ENCODE peak calls at places on chromosomes 7 and 10, in ten cellular contexts. G is tibial nerve, E is prostate gland, A is mammary epithelial cell, F is heart right ventricle, U is aorta, R is body of pancreas, D is AG04450, K is OCI-LY7, I is ovary. Q is an unnamed sample. For H3K9me3, the result is how much of the 10 kb centered on the place peaks cover.

GRCh38 chr10:85333594-85333993 is 1005.2 kb downstream of the CCSER2 start:
- DNase-seq in I (no peak), K (no peak), U (no peak), G (no peak), E (no peak), F (no peak), R (no peak), A (no peak), D (no peak), Q (no peak)

GRCh38 chr10:26528715-26529393 is 90.7 kb downstream of the APBB1IP start:
- DNase-seq in D (no peak), F (no peak), I (no peak), A (no peak), R (no peak), G (no peak), K (no peak), E (no peak), U (no peak), Q (no peak)

GRCh38 chr7:40077849-40078248 is 56.6 kb downstream of the MPLKIP start:
- DNase-seq in D (peak), K (no peak), E (no peak), A (no peak), U (no peak), I (no peak), G (no peak), F (no peak), R (no peak), Q (no peak)

GRCh38 chr10:24331457-24331856 is 122.5 kb downstream of the KIAA1217 start:
- DNase-seq in K (no peak), F (peak), A (peak), D (no peak), U (no peak), I (peak), R (peak), G (peak), E (peak), Q (peak)

GRCh38 chr10:125085281-125085680 is 75.1 kb downstream of the CTBP2 start:
- DNase-seq in D (no peak), U (no peak), I (no peak), R (no peak), F (no peak), E (no peak), K (no peak), A (no peak), G (no peak), Q (no peak)

GRCh38 chr10:90394306-90394705 is 463.5 kb downstream of the HTR7 start:
- DNase-seq in E (no peak), A (no peak), G (no peak), I (no peak), D (no peak), K (no peak), U (no peak), R (no peak), F (no peak), Q (no peak)

GRCh38 chr7:16739863-16740622 is 13.5 kb upstream of the TSPAN13 start:
- DNase-seq in I (peak), R (peak), E (peak), U (no peak), F (no peak), K (no peak), A (peak), D (peak), G (no peak), Q (no peak)

GRCh38 chr10:955127-955819 is 23.8 kb upstream of the LARP4B start:
- DNase-seq in G (no peak), R (no peak), E (no peak), U (no peak), I (no peak), A (no peak), D (no peak), F (no peak), K (no peak), Q (no peak)

GRCh38 chr7:14748461-14748860 is 154.1 kb downstream of the DGKB start:
- DNase-seq in G (no peak), E (no peak), F (no peak), D (peak), U (no peak), A (peak), K (no peak), R (no peak), I (no peak), Q (no peak)

GRCh38 chr7:96122746-96123145 is 199.2 kb downstream of the SLC25A13 start:
- DNase-seq in G (no peak), K (no peak), A (no peak), F (no peak), E (no peak), U (no peak), R (no peak), I (no peak), D (no peak), Q (no peak)

GRCh38 chr10:125002423-125003145 is 60.7 kb downstream of the ZRANB1 start:
- DNase-seq in F (no peak), K (no peak), U (peak), I (peak), E (no peak), A (no peak), G (no peak), D (no peak), R (peak), Q (no peak)

GRCh38 chr7:143375298-143376034 is 5.7 kb upstream of the ZYX start:
- DNase-seq in R (no peak), E (no peak), A (no peak), U (no peak), D (no peak), F (no peak), G (no peak), K (peak), I (no peak), Q (no peak)

DNA sequence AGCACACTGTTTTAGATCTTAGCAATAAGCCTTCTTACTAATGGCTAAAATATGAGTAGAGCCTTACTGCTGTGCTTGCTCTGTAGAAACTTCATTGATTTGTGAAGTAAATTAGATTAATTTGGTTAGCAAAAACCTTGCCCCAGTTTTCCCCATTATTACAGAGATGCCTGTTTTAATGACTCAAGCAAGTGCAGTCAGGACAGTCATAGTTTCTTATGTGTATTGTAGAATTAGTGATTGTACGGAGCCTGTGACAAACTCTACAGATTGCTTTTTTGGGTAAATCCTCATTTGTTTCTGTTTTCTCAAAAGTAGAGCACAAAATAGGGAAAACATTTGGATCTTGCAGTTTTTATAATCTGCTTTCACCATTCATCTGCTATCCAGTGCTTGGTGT is 7.0 kb downstream of the TAX1BP1 start:
- DNase-seq in U (no peak), I (no peak), A (peak), K (no peak), D (no peak), G (no peak), E (no peak), F (no peak), R (no peak), Q (no peak)
- H3K4me3 ChIP-seq in U (no peak), I (no peak), A (no peak), K (no peak), D (no peak), G (no peak), E (no peak), F (no peak), R (no peak), Q (no peak)

GRCh38 chr10:132786279-132786528 is 257 bp upstream of the NKX6-2 start:
- DNase-seq in E (no peak), I (no peak), G (no peak), U (no peak), D (no peak), A (no peak), F (no peak), R (no peak), K (no peak), Q (no peak)

GRCh38 chr10:132786529-132787252 is 744 bp upstream of the NKX6-2 start:
- DNase-seq in F (no peak), K (no peak), A (no peak), E (no peak), D (no peak), U (no peak), R (no peak), I (no peak), G (no peak), Q (no peak)

GRCh38 chr10:132788180-132788830 is 2.4 kb upstream of the NKX6-2 start:
- DNase-seq in A (no peak), K (no peak), F (no peak), D (no peak), E (peak), U (no peak), G (no peak), I (no peak), R (no peak), Q (no peak)

GRCh38 chr10:132788831-132789219 is 2.9 kb upstream of the NKX6-2 start:
- DNase-seq in R (no peak), D (no peak), E (no peak), I (no peak), U (no peak), A (no peak), F (no peak), K (no peak), G (no peak), Q (no peak)

DNA sequence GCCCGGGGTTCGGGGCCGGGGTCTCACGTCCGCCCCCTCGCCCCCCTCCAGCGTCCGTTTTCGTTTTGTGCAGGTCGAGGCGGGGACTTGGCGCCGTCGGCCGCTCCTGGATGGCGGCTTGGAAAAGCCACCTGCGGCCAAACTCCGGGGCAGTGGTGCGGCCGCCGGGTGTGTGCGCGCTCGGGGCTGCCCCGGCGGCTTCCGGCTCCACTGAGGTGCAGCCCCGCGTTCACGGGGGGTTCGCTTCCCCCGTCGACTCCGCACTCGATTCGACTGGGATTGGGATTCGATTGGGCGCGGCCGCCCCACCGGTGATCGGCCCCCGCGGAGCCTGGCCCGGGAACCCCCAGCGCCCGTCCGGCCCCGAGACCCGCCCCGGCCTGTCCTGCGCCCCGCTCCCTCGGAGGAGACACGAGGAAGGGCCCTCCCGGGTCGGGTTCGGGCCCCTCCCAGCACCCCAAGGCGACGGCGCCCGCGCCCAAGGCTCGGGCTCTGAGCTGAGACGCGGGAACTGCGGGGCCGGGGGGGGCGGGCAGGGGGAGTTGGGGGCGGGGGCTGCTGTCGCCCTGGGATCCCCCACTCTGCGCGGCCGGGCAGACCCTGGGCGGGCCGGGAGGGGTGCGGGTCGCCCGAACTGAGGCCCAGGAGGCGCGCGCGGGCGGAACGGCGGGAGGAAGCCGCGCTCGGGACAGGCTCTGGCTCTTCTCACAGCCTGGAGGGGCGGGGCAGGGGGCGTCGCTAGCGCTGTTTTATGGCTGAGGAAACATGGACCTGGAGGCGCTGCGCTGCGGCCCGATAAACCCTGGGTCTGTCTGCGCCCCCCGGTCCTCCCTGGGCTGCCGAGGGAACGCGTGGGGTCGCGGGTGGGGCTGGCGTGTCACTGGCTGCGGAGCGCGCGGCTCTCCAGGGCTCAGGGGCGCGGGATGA is 1.6 kb upstream of the NKX6-2 start:
- DNase-seq in A (no peak), R (no peak), E (no peak), U (no peak), G (no peak), F (no peak), I (no peak), D (no peak), K (no peak), Q (no peak)
- H3K9me3 ChIP-seq in A (under half), R (under half), E (under half), U (under half), G (under half), F (under half), I (under half), D (under half), K (under half), Q (under half)

DNA sequence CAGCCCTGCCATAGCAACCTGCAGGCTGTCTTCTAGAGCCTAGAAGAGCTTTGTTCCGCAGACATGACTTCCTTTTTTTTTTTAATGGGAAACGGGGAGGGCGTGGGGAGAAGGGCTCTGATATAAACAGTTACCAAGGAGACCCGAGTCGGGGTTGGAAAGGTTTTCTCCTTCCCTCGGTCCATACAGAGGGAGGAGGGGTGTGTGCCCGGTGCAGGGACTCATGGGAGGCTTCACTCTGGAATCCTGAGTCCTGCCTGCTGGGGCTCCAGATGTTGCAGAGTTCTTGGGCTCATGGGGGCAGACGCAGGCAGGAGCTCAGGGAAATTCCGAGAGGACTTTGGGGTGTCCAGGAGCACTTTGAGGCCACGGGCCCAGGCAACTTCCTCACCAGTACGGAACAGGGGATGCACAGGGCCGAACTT is 26.8 kb downstream of the TMEM120A start:
- DNase-seq in D (peak), I (peak), E (no peak), U (no peak), K (no peak), R (no peak), A (no peak), G (no peak), F (peak), Q (no peak)
- H3K27ac ChIP-seq in D (no peak), I (peak), E (peak), U (no peak), K (no peak), R (peak), A (no peak), G (peak), F (peak), Q (peak)

GRCh38 chr10:127012071-127012768 is 107.0 kb downstream of the DOCK1 start:
- DNase-seq in U (no peak), G (no peak), R (no peak), I (no peak), D (no peak), K (no peak), A (no peak), F (no peak), E (no peak), Q (no peak)
- H3K4me3 ChIP-seq in U (no peak), G (no peak), R (no peak), I (no peak), D (no peak), K (no peak), A (no peak), F (no peak), E (no peak), Q (no peak)

GRCh38 chr7:63968629-63969028 is 30.0 kb upstream of the ZNF722 start:
- DNase-seq in K (no peak), I (no peak), G (no peak), R (no peak), D (no peak), U (no peak), A (no peak), E (no peak), F (no peak), Q (no peak)
- H3K9me3 ChIP-seq in K (under half), I (under half), G (under half), R (under half), D (under half), U (under half), A (under half), E (under half), F (under half), Q (under half)

DNA sequence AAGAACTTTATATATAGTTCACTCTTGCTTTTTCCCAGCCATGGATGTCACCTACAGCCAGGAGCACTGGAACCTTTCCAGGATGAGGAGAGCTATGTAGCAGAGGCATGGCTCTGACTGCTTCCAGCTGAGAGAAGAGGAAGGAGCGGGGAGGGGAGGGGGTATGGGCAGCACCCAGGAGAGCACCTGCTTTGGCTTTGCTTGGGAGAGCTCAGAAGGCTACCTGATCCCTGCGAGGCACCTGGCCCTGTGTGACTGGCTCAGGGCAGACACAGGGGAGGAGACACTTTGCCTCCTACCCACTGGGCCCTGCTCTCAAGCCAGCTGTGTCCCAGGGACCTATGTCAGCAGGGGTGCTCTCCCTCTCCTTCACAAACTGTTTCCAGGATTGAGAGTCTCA is 67.1 kb downstream of the HK1 start:
- DNase-seq in F (peak), E (peak), K (peak), I (no peak), A (no peak), D (no peak), G (no peak), R (peak), U (no peak), Q (no peak)
- H3K27ac ChIP-seq in F (peak), E (no peak), K (peak), I (no peak), A (no peak), D (no peak), G (no peak), R (peak), U (no peak), Q (no peak)

GRCh38 chr10:113386005-113386404 is 166.8 kb upstream of the HABP2 start:
- DNase-seq in E (no peak), F (no peak), A (peak), K (no peak), R (peak), G (no peak), U (peak), I (no peak), D (no peak), Q (no peak)

GRCh38 chr10:113385021-113385975 is 167.6 kb upstream of the HABP2 start:
- DNase-seq in A (peak), G (peak), E (peak), K (peak), D (peak), R (peak), F (peak), I (peak), U (peak), Q (peak)

GRCh38 chr10:113382691-113383090 is 170.2 kb upstream of the HABP2 start:
- DNase-seq in U (no peak), G (no peak), I (no peak), R (no peak), D (no peak), K (no peak), F (no peak), A (no peak), E (no peak), Q (no peak)

GRCh38 chr10:113384181-113384580 is 168.7 kb upstream of the HABP2 start:
- DNase-seq in I (no peak), U (no peak), G (no peak), K (no peak), R (no peak), F (no peak), A (no peak), E (no peak), D (no peak), Q (no peak)

GRCh38 chr10:113381906-113382562 is 170.8 kb upstream of the HABP2 start:
- DNase-seq in D (no peak), K (peak), I (no peak), F (no peak), R (no peak), A (no peak), G (no peak), E (no peak), U (no peak), Q (no peak)
- H3K4me3 ChIP-seq in D (peak), K (peak), I (peak), F (peak), R (no peak), A (no peak), G (no peak), E (no peak), U (no peak), Q (no peak)

DNA sequence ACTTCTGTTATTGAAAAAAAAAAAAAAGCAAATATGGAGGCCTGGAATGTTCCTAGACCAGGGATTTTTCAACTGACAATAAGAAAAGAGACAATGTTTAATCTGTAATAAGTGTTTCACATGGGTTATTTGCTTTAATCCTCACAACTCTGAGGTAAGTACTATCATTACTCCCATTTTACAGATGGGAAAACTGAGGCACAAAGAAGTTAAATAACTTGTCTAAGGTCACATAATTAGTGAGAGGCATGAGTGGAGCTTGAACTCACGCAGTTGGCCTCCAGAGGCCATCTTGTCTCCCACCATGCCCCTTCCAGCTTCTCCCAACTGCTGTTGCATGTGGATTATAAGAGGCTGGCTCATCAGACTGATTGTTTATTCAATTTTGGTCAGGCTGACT is 36.6 kb upstream of the CREB5 start:
- DNase-seq in G (no peak), R (no peak), U (no peak), I (no peak), D (no peak), K (no peak), E (no peak), A (no peak), F (no peak), Q (no peak)
- H3K9me3 ChIP-seq in G (under half), R (under half), U (under half), I (under half), D (under half), K (under half), E (under half), A (under half), F (under half), Q (under half)

GRCh38 chr10:32114500-32114899 is 58.3 kb upstream of the KIF5B start:
- DNase-seq in F (no peak), A (no peak), D (no peak), E (peak), K (no peak), R (no peak), U (no peak), I (no peak), G (no peak), Q (no peak)

GRCh38 chr10:32111585-32111984 is 55.4 kb upstream of the KIF5B start:
- DNase-seq in E (no peak), U (no peak), A (no peak), D (no peak), F (no peak), R (no peak), I (no peak), G (no peak), K (no peak), Q (no peak)

GRCh38 chr10:32110790-32111189 is 54.6 kb upstream of the KIF5B start:
- DNase-seq in E (no peak), A (no peak), F (no peak), K (no peak), D (no peak), I (no peak), R (no peak), U (no peak), G (no peak), Q (no peak)

GRCh38 chr10:32109603-32110002 is 53.4 kb upstream of the KIF5B start:
- DNase-seq in I (no peak), A (no peak), U (no peak), K (no peak), F (no peak), E (no peak), D (no peak), R (no peak), G (no peak), Q (no peak)

GRCh38 chr10:32112055-32112454 is 55.8 kb upstream of the KIF5B start:
- DNase-seq in R (no peak), F (no peak), I (no peak), E (no peak), U (no peak), A (peak), G (no peak), K (no peak), D (peak), Q (no peak)
- H3K27ac ChIP-seq in R (no peak), F (peak), I (no peak), E (no peak), U (no peak), A (no peak), G (no peak), K (no peak), D (no peak), Q (no peak)

Q was measured in lung.